ENCODE peak calls at places on chromosomes 12 and 14, in nine cellular contexts. One of them, this sample, is unnamed.

GRCh38 chr12:87820524-87821194 is 208.5 kb downstream of the C12orf50 start:
- DNase-seq in NCI-H510A treated with DMSO at 0.1 percent for 48 hours: no peak
- DNase-seq in stimulated activated CD4-positive, alpha-beta T cell treated with anti-CD3 and anti-CD28 coated beads, Interleukin-12 subunit alpha, Interleukin-12 subunit beta, amount 100 ng/mL, for 48 hours: no peak
- DNase-seq in G401: no peak
- DNase-seq in H4: peak
- DNase-seq in EL: peak
- DNase-seq in psoas muscle: no peak
- DNase-seq in ascending aorta: no peak
- DNase-seq in LoVo: peak
- DNase-seq in this sample: no peak

GRCh38 chr12:117204146-117204545 is 13.9 kb upstream of the FBXO21 start:
- DNase-seq in stimulated activated CD4-positive, alpha-beta T cell treated with anti-CD3 and anti-CD28 coated beads, Interleukin-12 subunit alpha, Interleukin-12 subunit beta, amount 100 ng/mL, for 48 hours: no peak
- DNase-seq in psoas muscle: no peak
- DNase-seq in NCI-H510A treated with DMSO at 0.1 percent for 48 hours: no peak
- DNase-seq in ascending aorta: no peak
- DNase-seq in G401: no peak
- DNase-seq in H4: no peak
- DNase-seq in LoVo: no peak
- DNase-seq in EL: no peak
- DNase-seq in this sample: no peak

GRCh38 chr12:49416892-49417291 is 49.6 kb downstream of the SPATS2 start:
- DNase-seq in G401: no peak
- DNase-seq in stimulated activated CD4-positive, alpha-beta T cell treated with anti-CD3 and anti-CD28 coated beads, Interleukin-12 subunit alpha, Interleukin-12 subunit beta, amount 100 ng/mL, for 48 hours: no peak
- DNase-seq in NCI-H510A treated with DMSO at 0.1 percent for 48 hours: no peak
- DNase-seq in H4: no peak
- DNase-seq in LoVo: no peak
- DNase-seq in psoas muscle: no peak
- DNase-seq in ascending aorta: no peak
- DNase-seq in EL: no peak
- DNase-seq in this sample: no peak

GRCh38 chr14:105141486-105142281 is 26.9 kb downstream of the JAG2 start:
- DNase-seq in EL: no peak
- DNase-seq in G401: no peak
- DNase-seq in ascending aorta: peak
- DNase-seq in stimulated activated CD4-positive, alpha-beta T cell treated with anti-CD3 and anti-CD28 coated beads, Interleukin-12 subunit alpha, Interleukin-12 subunit beta, amount 100 ng/mL, for 48 hours: no peak
- DNase-seq in psoas muscle: no peak
- DNase-seq in NCI-H510A treated with DMSO at 0.1 percent for 48 hours: no peak
- DNase-seq in LoVo: no peak
- DNase-seq in H4: no peak
- DNase-seq in this sample: no peak

GRCh38 chr12:106109168-106109910 is 29.4 kb downstream of the NUAK1 start:
- DNase-seq in EL: no peak
- DNase-seq in ascending aorta: no peak
- DNase-seq in NCI-H510A treated with DMSO at 0.1 percent for 48 hours: no peak
- DNase-seq in H4: no peak
- DNase-seq in LoVo: no peak
- DNase-seq in stimulated activated CD4-positive, alpha-beta T cell treated with anti-CD3 and anti-CD28 coated beads, Interleukin-12 subunit alpha, Interleukin-12 subunit beta, amount 100 ng/mL, for 48 hours: no peak
- DNase-seq in G401: no peak
- DNase-seq in psoas muscle: no peak
- DNase-seq in this sample: no peak

GRCh38 chr12:92927436-92928116 is 1.5 kb downstream of the EEA1 start:
- DNase-seq in psoas muscle: no peak
- DNase-seq in EL: peak
- DNase-seq in H4: peak
- DNase-seq in stimulated activated CD4-positive, alpha-beta T cell treated with anti-CD3 and anti-CD28 coated beads, Interleukin-12 subunit alpha, Interleukin-12 subunit beta, amount 100 ng/mL, for 48 hours: no peak
- DNase-seq in LoVo: peak
- DNase-seq in ascending aorta: no peak
- DNase-seq in NCI-H510A treated with DMSO at 0.1 percent for 48 hours: no peak
- DNase-seq in G401: peak
- DNase-seq in this sample: no peak

GRCh38 chr12:25972783-25973182 is 14.3 kb downstream of the RASSF8 start:
- DNase-seq in G401: no peak
- DNase-seq in stimulated activated CD4-positive, alpha-beta T cell treated with anti-CD3 and anti-CD28 coated beads, Interleukin-12 subunit alpha, Interleukin-12 subunit beta, amount 100 ng/mL, for 48 hours: no peak
- DNase-seq in psoas muscle: no peak
- DNase-seq in NCI-H510A treated with DMSO at 0.1 percent for 48 hours: no peak
- DNase-seq in EL: peak
- DNase-seq in H4: no peak
- DNase-seq in LoVo: no peak
- DNase-seq in ascending aorta: no peak
- DNase-seq in this sample: no peak

GRCh38 chr12:98644433-98644711 is 216 bp downstream of the IKBIP start:
- DNase-seq in stimulated activated CD4-positive, alpha-beta T cell treated with anti-CD3 and anti-CD28 coated beads, Interleukin-12 subunit alpha, Interleukin-12 subunit beta, amount 100 ng/mL, for 48 hours: no peak
- DNase-seq in LoVo: no peak
- DNase-seq in G401: no peak
- DNase-seq in EL: no peak
- DNase-seq in ascending aorta: no peak
- DNase-seq in NCI-H510A treated with DMSO at 0.1 percent for 48 hours: no peak
- DNase-seq in H4: peak
- DNase-seq in psoas muscle: no peak
- DNase-seq in this sample: no peak

GRCh38 chr14:39050389-39050788 is 52.6 kb downstream of the SEC23A start:
- DNase-seq in EL: peak
- DNase-seq in ascending aorta: no peak
- DNase-seq in G401: no peak
- DNase-seq in LoVo: no peak
- DNase-seq in stimulated activated CD4-positive, alpha-beta T cell treated with anti-CD3 and anti-CD28 coated beads, Interleukin-12 subunit alpha, Interleukin-12 subunit beta, amount 100 ng/mL, for 48 hours: no peak
- DNase-seq in psoas muscle: no peak
- DNase-seq in H4: peak
- DNase-seq in NCI-H510A treated with DMSO at 0.1 percent for 48 hours: no peak
- DNase-seq in this sample: no peak

GRCh38 chr12:4763549-4763948 is 43.3 kb downstream of the GALNT8 start:
- DNase-seq in G401: no peak
- DNase-seq in ascending aorta: no peak
- DNase-seq in LoVo: no peak
- DNase-seq in EL: peak
- DNase-seq in H4: peak
- DNase-seq in psoas muscle: peak
- DNase-seq in NCI-H510A treated with DMSO at 0.1 percent for 48 hours: no peak
- DNase-seq in stimulated activated CD4-positive, alpha-beta T cell treated with anti-CD3 and anti-CD28 coated beads, Interleukin-12 subunit alpha, Interleukin-12 subunit beta, amount 100 ng/mL, for 48 hours: no peak
- DNase-seq in this sample: no peak

GRCh38 chr14:75279153-75279738 is 618 bp downstream of the FOS start:
- DNase-seq in EL: peak
- DNase-seq in LoVo: no peak
- DNase-seq in G401: peak
- DNase-seq in ascending aorta: no peak
- DNase-seq in H4: no peak
- DNase-seq in NCI-H510A treated with DMSO at 0.1 percent for 48 hours: peak
- DNase-seq in stimulated activated CD4-positive, alpha-beta T cell treated with anti-CD3 and anti-CD28 coated beads, Interleukin-12 subunit alpha, Interleukin-12 subunit beta, amount 100 ng/mL, for 48 hours: no peak
- DNase-seq in psoas muscle: peak
- DNase-seq in this sample: no peak

This sample was measured in coronary artery.